ENCODE peak calls at places on chromosomes 13 and 19, in four cellular contexts. J is heart right ventricle, X is IMR-90, R is neural progenitor cell. I is an unnamed sample.
A peak's percentile ranks its signal among the peaks of the same experiment; 100 is the strongest.

GRCh38 chr19:49335071-49335783 is at the start of gene CD37:
- DNase-seq in J (no peak), X (no peak), R (no peak), I (no peak)

GRCh38 chr13:106038752-106039151 is 496.7 kb downstream of the EFNB2 start:
- DNase-seq in J (no peak), X (peak; percentile 90), R (no peak), I (peak; percentile 84)

GRCh38 chr19:2503521-2504109 is 27.7 kb downstream of the GADD45B start:
- DNase-seq in J (no peak), X (peak; percentile 78), R (no peak), I (peak; percentile 88)

GRCh38 chr19:47447470-47448359 is 24.0 kb downstream of the SLC8A2 start:
- DNase-seq in J (no peak), X (peak; percentile 22), R (peak; percentile 94), I (no peak)

GRCh38 chr13:106851251-106851650 is 283.3 kb upstream of the ARGLU1 start:
- DNase-seq in J (no peak), X (peak; percentile 18), R (no peak), I (no peak)

GRCh38 chr13:83765796-83766195 is 116.5 kb downstream of the SLITRK1 start:
- DNase-seq in J (no peak), X (no peak), R (no peak), I (no peak)

GRCh38 chr13:42101821-42102580 is 53.6 kb downstream of the DGKH start:
- DNase-seq in J (no peak), X (no peak), R (no peak), I (no peak)

GRCh38 chr19:36392916-36393673 is 14.1 kb upstream of the ZFP14 start:
- DNase-seq in J (no peak), X (no peak), R (no peak), I (no peak)

GRCh38 chr19:47514151-47514868 is 553 bp downstream of the NAPA start:
- DNase-seq in J (no peak), X (no peak), R (peak; percentile 35), I (no peak)

GRCh38 chr13:40215311-40215710 is 451.1 kb downstream of the FOXO1 start:
- DNase-seq in J (no peak), X (no peak), R (no peak), I (no peak)

GRCh38 chr19:15584541-15585115 is 30.4 kb upstream of the CYP4F8 start:
- DNase-seq in J (peak; percentile 70), X (peak; percentile 28), R (peak; percentile 61), I (peak; percentile 47)

GRCh38 chr19:44807652-44808462 is 1.0 kb upstream of the BCAM start:
- DNase-seq in J (peak; percentile 51), X (peak; percentile 34), R (peak; percentile 87), I (peak; percentile 25)
- H3K4me3 ChIP-seq in J (peak overlapping the region; percentile 62), X (no peak overlapping the region), R (peak overlapping the region; percentile 76), I (no peak overlapping the region)

DNA sequence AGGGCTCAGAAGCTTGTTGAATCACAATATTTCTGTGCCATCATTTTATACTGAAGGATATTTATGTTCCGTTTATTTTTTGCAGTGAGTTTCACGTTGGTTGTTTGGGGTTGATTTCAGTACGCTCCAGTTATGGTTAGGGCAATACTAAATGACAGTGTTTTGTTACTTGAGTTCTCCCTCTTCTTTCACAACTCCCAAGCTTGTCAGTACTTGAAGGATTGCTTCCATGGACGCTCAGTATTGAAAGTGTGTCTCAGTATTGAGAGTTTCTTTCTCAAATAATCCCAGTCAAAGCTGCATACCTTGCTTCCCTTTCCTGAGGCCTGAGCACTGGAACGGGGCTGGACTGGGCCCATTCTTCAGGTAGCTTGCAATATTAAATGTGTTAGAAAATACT is 38.9 kb downstream of the LACC1 start:
- DNase-seq in J (no peak), X (no peak), R (no peak), I (no peak)
- TF ChIP-seq CTCF in J (no peak), X (no peak), R (no peak), I (no peak)

DNA sequence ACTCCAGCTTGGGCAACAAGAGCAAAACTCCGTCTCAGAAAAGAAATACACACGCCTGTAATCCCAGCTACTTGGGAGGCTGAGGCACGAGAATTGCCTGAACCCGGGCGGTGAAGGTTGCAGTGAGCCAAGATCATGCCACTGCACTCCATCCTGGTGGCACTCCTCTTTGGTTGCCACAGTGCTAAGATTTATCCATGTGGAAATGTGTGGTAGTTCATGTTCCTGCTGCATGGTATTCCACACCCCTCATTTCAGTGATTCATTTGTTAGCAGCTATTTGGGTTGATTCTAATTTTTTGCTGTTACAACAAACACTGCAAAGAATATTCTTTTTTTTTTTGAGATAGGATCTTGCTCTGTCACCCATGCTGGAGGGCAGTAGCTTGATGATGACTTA is 12.1 kb downstream of the IFNL3 start:
- DNase-seq in J (no peak), X (no peak), R (no peak), I (no peak)
- H3K4me3 ChIP-seq in J (no peak overlapping the region), X (no peak overlapping the region), R (no peak overlapping the region), I (no peak overlapping the region)

DNA sequence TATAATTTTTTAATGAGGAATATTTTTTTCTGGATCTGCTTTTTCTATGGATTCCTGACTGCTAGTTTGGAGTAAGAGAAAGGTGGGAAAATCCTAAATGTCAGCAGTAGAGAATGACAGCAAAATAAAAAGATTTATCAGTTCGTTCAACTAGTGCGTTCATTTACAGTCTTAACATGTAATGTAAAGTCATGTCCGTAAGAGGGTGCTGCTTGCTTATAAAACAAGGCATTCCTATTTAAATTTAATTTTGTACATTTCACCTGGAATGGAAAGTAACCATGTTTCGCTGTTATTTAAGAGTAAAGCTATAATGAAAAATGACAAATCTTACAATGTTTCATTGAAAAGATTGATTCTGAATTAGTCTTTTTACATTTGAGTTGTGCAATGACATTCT is 76.6 kb downstream of the ZMYM2 start:
- DNase-seq in J (no peak), X (no peak), R (no peak), I (no peak)
- TF ChIP-seq CTCF in J (peak; percentile 12), X (no peak), R (no peak), I (peak; percentile 10)

DNA sequence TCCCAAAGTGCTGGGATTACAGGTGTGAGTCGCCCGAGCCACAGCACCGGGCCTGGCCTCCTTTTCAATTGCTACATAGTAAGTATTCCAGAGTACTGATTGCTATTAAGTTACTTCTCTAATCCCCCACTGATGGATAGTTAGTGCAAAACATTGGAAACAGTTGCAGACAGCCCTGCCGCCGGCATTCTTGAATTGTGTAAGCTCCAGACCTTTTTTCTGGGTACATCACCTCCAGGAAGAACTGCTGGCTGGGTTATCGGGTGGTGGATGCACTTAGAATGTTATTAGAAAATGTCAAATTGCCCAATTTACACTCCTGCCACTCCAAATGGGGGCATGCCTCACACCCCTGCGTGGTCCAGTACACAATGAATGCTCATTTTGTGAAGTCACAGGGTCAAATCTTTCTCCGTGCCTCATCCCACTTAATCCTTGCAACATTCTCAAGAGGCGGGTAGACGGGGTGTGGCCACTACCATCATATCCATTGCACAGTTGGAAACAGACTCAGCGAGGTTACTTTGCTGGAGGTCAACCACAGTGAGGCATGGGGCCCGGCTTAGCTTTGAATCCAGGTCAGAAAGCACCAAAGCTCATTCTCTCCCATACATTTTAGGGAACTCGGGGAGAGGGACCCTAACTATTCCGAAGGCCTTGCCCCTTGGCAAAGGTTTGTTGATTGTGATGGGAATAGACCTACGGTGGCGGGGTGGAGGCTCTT is 1.0 kb upstream of the KDM4B start:
- DNase-seq in J (no peak), X (no peak), R (peak; percentile 27), I (peak; percentile 51)
- H3K4me3 ChIP-seq in J (peak overlapping the region; percentile 33), X (peak overlapping the region; percentile 41), R (peak overlapping the region; percentile 34), I (peak overlapping the region; percentile 66)

GRCh38 chr19:10568826-10569651 is at the start of gene CDKN2D:
- DNase-seq in J (peak; percentile 100), X (peak; percentile 99), R (peak; percentile 100), I (peak; percentile 99)
- TF ChIP-seq CTCF in J (peak; percentile 30), X (no peak), R (peak; percentile 22), I (no peak)

I was measured in AG10803.